ENCODE peak calls at places on chromosome 22, in five cellular contexts. One of them, this sample, is unnamed.

GRCh38 chr22:31212783-31213626 is 907 bp downstream of the LIMK2 start:
- DNase-seq in left lung: no peak
- DNase-seq in GM10248: peak; percentile 24
- DNase-seq in Calu3: no peak
- DNase-seq in fibroblast of mammary gland: no peak
- DNase-seq in this sample: no peak

GRCh38 chr22:24244144-24244787 is 616 bp downstream of the GGT5 start:
- DNase-seq in left lung: no peak
- DNase-seq in fibroblast of mammary gland: peak; percentile 86
- DNase-seq in GM10248: no peak
- DNase-seq in Calu3: no peak
- DNase-seq in this sample: no peak

GRCh38 chr22:40203568-40203967 is 25.8 kb downstream of the TNRC6B start:
- DNase-seq in left lung: no peak
- DNase-seq in Calu3: no peak
- DNase-seq in fibroblast of mammary gland: no peak
- DNase-seq in GM10248: peak; percentile 49
- DNase-seq in this sample: no peak

GRCh38 chr22:23137905-23138520 is 3.8 kb downstream of the RSPH14 start:
- DNase-seq in Calu3: no peak
- DNase-seq in GM10248: peak; percentile 67
- DNase-seq in left lung: peak; percentile 28
- DNase-seq in fibroblast of mammary gland: peak; percentile 15
- DNase-seq in this sample: no peak

GRCh38 chr22:43777204-43777671 is 34.9 kb downstream of the EFCAB6 start:
- DNase-seq in left lung: no peak
- DNase-seq in Calu3: no peak
- DNase-seq in fibroblast of mammary gland: peak; percentile 84
- DNase-seq in GM10248: no peak
- DNase-seq in this sample: no peak

GRCh38 chr22:35384567-35384966 is 3.7 kb downstream of the HMOX1 start:
- DNase-seq in left lung: no peak
- DNase-seq in fibroblast of mammary gland: no peak
- DNase-seq in GM10248: no peak
- DNase-seq in Calu3: no peak
- DNase-seq in this sample: no peak

GRCh38 chr22:42343136-42343484 is 72.7 kb upstream of the TCF20 start:
- DNase-seq in Calu3: no peak
- DNase-seq in fibroblast of mammary gland: no peak
- DNase-seq in left lung: peak; percentile 54
- DNase-seq in GM10248: no peak
- DNase-seq in this sample: no peak

GRCh38 chr22:47690166-47690565 is 927.7 kb downstream of the TBC1D22A start:
- DNase-seq in Calu3: no peak
- DNase-seq in GM10248: no peak
- DNase-seq in fibroblast of mammary gland: no peak
- DNase-seq in left lung: no peak
- DNase-seq in this sample: no peak

GRCh38 chr22:19848298-19849224 is 6.1 kb downstream of the GNB1L start:
- DNase-seq in GM10248: peak; percentile 7
- DNase-seq in fibroblast of mammary gland: peak; percentile 34
- DNase-seq in Calu3: peak; percentile 87
- DNase-seq in left lung: peak; percentile 86
- DNase-seq in this sample: no peak

GRCh38 chr22:24592144-24592845 is 578 bp downstream of the LRRC75B start:
- DNase-seq in Calu3: no peak
- DNase-seq in fibroblast of mammary gland: peak; percentile 19
- DNase-seq in GM10248: peak; percentile 50
- DNase-seq in left lung: no peak
- DNase-seq in this sample: no peak

GRCh38 chr22:17131686-17132085 is 10.5 kb upstream of the TMEM121B start:
- DNase-seq in Calu3: no peak
- DNase-seq in GM10248: no peak
- DNase-seq in fibroblast of mammary gland: no peak
- DNase-seq in left lung: no peak
- DNase-seq in this sample: no peak

GRCh38 chr22:38713921-38714320 is 8.2 kb downstream of the GTPBP1 start:
- DNase-seq in GM10248: no peak
- DNase-seq in left lung: no peak
- DNase-seq in Calu3: no peak
- DNase-seq in fibroblast of mammary gland: no peak
- DNase-seq in this sample: no peak

GRCh38 chr22:19383292-19383691 is 48.2 kb downstream of the HIRA start:
- DNase-seq in GM10248: no peak
- DNase-seq in Calu3: no peak
- DNase-seq in left lung: no peak
- DNase-seq in fibroblast of mammary gland: no peak
- DNase-seq in this sample: no peak

GRCh38 chr22:30640839-30641430 is 5.4 kb downstream of the SLC35E4 start:
- DNase-seq in fibroblast of mammary gland: no peak
- DNase-seq in GM10248: no peak
- DNase-seq in Calu3: no peak
- DNase-seq in left lung: no peak
- DNase-seq in this sample: no peak

GRCh38 chr22:49598338-49598737 is 229.3 kb downstream of the BRD1 start:
- DNase-seq in Calu3: no peak
- DNase-seq in fibroblast of mammary gland: no peak
- DNase-seq in left lung: no peak
- DNase-seq in GM10248: no peak
- DNase-seq in this sample: no peak

GRCh38 chr22:39117585-39118191 is 20.6 kb downstream of the APOBEC3H start:
- DNase-seq in left lung: no peak
- DNase-seq in fibroblast of mammary gland: peak; percentile 67
- DNase-seq in GM10248: peak; percentile 72
- DNase-seq in Calu3: peak; percentile 81
- DNase-seq in this sample: no peak

GRCh38 chr22:34414467-34415440 is 494.5 kb upstream of the LARGE1 start:
- DNase-seq in Calu3: no peak
- DNase-seq in left lung: no peak
- DNase-seq in fibroblast of mammary gland: peak; percentile 8
- DNase-seq in GM10248: peak; percentile 16
- DNase-seq in this sample: no peak

GRCh38 chr22:23751441-23751996 is 607 bp upstream of the ZNF70 start:
- DNase-seq in Calu3: peak; percentile 60
- DNase-seq in left lung: no peak
- DNase-seq in fibroblast of mammary gland: peak; percentile 17
- DNase-seq in GM10248: no peak
- DNase-seq in this sample: no peak

GRCh38 chr22:49004484-49005399 is 822.9 kb downstream of the BRD1 start:
- DNase-seq in fibroblast of mammary gland: no peak
- DNase-seq in left lung: no peak
- DNase-seq in Calu3: no peak
- DNase-seq in GM10248: no peak
- DNase-seq in this sample: no peak

GRCh38 chr22:32584650-32585049 is 110.0 kb downstream of the FBXO7 start:
- DNase-seq in fibroblast of mammary gland: peak; percentile 89
- DNase-seq in Calu3: no peak
- DNase-seq in left lung: no peak
- DNase-seq in GM10248: no peak
- DNase-seq in this sample: no peak

GRCh38 chr22:32587449-32587848 is 112.8 kb downstream of the FBXO7 start:
- DNase-seq in Calu3: no peak
- DNase-seq in GM10248: no peak
- DNase-seq in fibroblast of mammary gland: peak; percentile 98
- DNase-seq in left lung: no peak
- DNase-seq in this sample: no peak

GRCh38 chr22:32583074-32583677 is 108.6 kb downstream of the FBXO7 start:
- DNase-seq in GM10248: no peak
- DNase-seq in Calu3: peak; percentile 16
- DNase-seq in left lung: no peak
- DNase-seq in fibroblast of mammary gland: no peak
- DNase-seq in this sample: no peak

GRCh38 chr22:32585737-32586136 is 111.1 kb downstream of the FBXO7 start:
- DNase-seq in left lung: no peak
- DNase-seq in GM10248: no peak
- DNase-seq in Calu3: no peak
- DNase-seq in fibroblast of mammary gland: no peak
- DNase-seq in this sample: no peak

GRCh38 chr22:32583921-32584335 is 109.3 kb downstream of the FBXO7 start:
- DNase-seq in GM10248: no peak
- DNase-seq in fibroblast of mammary gland: peak; percentile 90
- DNase-seq in left lung: no peak
- DNase-seq in Calu3: peak; percentile 54
- DNase-seq in this sample: no peak
- TF ChIP-seq CTCF in GM10248: no peak
- TF ChIP-seq CTCF in fibroblast of mammary gland: no peak
- TF ChIP-seq CTCF in left lung: no peak
- TF ChIP-seq CTCF in Calu3: no peak
- TF ChIP-seq CTCF in this sample: no peak

GRCh38 chr22:22099833-22100812 is 117.5 kb upstream of the TOP3B start:
- DNase-seq in GM10248: no peak
- DNase-seq in Calu3: no peak
- DNase-seq in fibroblast of mammary gland: peak; percentile 20
- DNase-seq in left lung: no peak
- DNase-seq in this sample: no peak
- TF ChIP-seq CTCF in GM10248: peak; percentile 7
- TF ChIP-seq CTCF in Calu3: no peak
- TF ChIP-seq CTCF in fibroblast of mammary gland: peak; percentile 38
- TF ChIP-seq CTCF in left lung: no peak
- TF ChIP-seq CTCF in this sample: peak; percentile 39

DNA sequence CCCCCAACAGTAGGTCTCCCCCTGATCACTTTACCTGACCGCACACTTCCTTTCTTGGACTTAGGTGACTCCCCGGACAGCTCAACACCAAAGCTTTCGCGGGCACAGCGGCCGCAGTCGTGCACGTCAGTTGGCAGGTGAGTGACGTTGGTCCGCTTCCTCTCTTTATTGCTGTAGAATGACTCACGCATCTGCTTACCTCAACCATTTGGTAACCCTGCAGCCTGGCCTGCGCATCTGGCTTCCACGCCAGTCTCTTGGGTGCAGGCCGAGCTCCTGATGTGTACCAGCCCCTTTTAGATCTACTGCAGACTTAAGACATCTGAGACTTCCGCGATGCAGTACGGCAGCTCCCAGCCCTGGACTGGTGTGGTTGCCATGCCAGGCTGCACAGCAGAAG is 12.4 kb upstream of the TRMU start:
- DNase-seq in GM10248: no peak
- DNase-seq in Calu3: no peak
- DNase-seq in left lung: no peak
- DNase-seq in fibroblast of mammary gland: no peak
- DNase-seq in this sample: no peak
- TF ChIP-seq CTCF in GM10248: no peak
- TF ChIP-seq CTCF in Calu3: no peak
- TF ChIP-seq CTCF in left lung: no peak
- TF ChIP-seq CTCF in fibroblast of mammary gland: no peak
- TF ChIP-seq CTCF in this sample: no peak

GRCh38 chr22:20979243-20979809 is 2.8 kb upstream of the LZTR1 start:
- DNase-seq in fibroblast of mammary gland: peak; percentile 82
- DNase-seq in left lung: peak; percentile 87
- DNase-seq in GM10248: peak; percentile 85
- DNase-seq in Calu3: peak; percentile 28
- DNase-seq in this sample: peak; percentile 89
- TF ChIP-seq CTCF in fibroblast of mammary gland: no peak
- TF ChIP-seq CTCF in left lung: no peak
- TF ChIP-seq CTCF in GM10248: no peak
- TF ChIP-seq CTCF in Calu3: no peak
- TF ChIP-seq CTCF in this sample: no peak

DNA sequence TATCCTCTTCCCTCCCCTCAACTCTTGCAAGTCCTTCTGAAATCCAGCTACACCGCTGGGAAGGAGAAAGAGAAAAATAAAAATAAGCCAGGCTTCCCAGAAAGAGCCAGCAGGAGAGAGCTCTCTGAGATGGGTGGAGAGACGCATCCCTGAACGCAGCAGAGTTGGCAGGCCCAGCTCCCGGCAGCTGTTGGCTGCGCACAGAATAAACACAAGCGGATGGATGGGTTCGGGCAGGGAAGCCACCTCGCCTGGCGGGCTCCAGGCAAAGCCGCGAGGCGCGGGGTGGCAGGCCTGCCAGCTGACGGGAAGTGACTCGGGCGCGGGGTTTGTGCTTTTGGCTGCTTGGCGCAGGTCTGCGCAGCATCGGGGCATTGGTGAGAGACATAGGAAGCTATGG is 537.7 kb downstream of the MIAT start:
- DNase-seq in fibroblast of mammary gland: no peak
- DNase-seq in Calu3: no peak
- DNase-seq in GM10248: no peak
- DNase-seq in left lung: peak; percentile 73
- DNase-seq in this sample: no peak
- TF ChIP-seq CTCF in fibroblast of mammary gland: no peak
- TF ChIP-seq CTCF in Calu3: no peak
- TF ChIP-seq CTCF in GM10248: no peak
- TF ChIP-seq CTCF in left lung: no peak
- TF ChIP-seq CTCF in this sample: no peak

This sample was measured in CD14-positive monocyte.